ENCODE peak calls at places on chromosomes 5 and 9, in five cellular contexts. B is natural killer cell, W is SW480, Y is OCI-LY7, U is amniotic epithelial cell. J is an unnamed sample.

GRCh38 chr5:127002390-127002789 is 28.0 kb downstream of the MARCHF3 start:
- DNase-seq in B (no peak), W (no peak), Y (no peak), U (peak; percentile 67), J (no peak)

GRCh38 chr9:83582026-83582425 is 40.9 kb upstream of the IDNK start:
- DNase-seq in B (no peak), W (no peak), Y (no peak), U (peak; percentile 86), J (no peak)

GRCh38 chr5:96968074-96968473 is 32.2 kb downstream of the LNPEP start:
- DNase-seq in B (no peak), W (peak; percentile 80), Y (no peak), U (peak; percentile 49), J (no peak)

GRCh38 chr9:1057910-1058309 is 7.8 kb downstream of the DMRT2 start:
- DNase-seq in B (no peak), W (no peak), Y (no peak), U (no peak), J (no peak)

GRCh38 chr9:84325347-84325982 is 15.1 kb downstream of the SLC28A3 start:
- DNase-seq in B (no peak), W (no peak), Y (no peak), U (peak; percentile 79), J (no peak)

GRCh38 chr9:109463924-109464625 is 34.0 kb downstream of the PTPN3 start:
- DNase-seq in B (no peak), W (no peak), Y (no peak), U (peak; percentile 54), J (no peak)

GRCh38 chr5:154901276-154901675 is 36.7 kb downstream of the GEMIN5 start:
- DNase-seq in B (no peak), W (no peak), Y (no peak), U (no peak), J (no peak)

GRCh38 chr5:158175664-158176507 is 316.9 kb upstream of the CLINT1 start:
- DNase-seq in B (no peak), W (no peak), Y (no peak), U (no peak), J (no peak)

GRCh38 chr9:81397735-81398381 is 291.5 kb downstream of the TLE1 start:
- DNase-seq in B (no peak), W (no peak), Y (no peak), U (no peak), J (no peak)

GRCh38 chr5:173323121-173323798 is 5.0 kb downstream of the STC2 start:
- DNase-seq in B (no peak), W (no peak), Y (no peak), U (no peak), J (no peak)

GRCh38 chr9:14221558-14221957 is 92.4 kb downstream of the NFIB start:
- DNase-seq in B (no peak), W (peak; percentile 58), Y (no peak), U (peak; percentile 78), J (no peak)

GRCh38 chr9:114005371-114006154 is 72.5 kb downstream of the AMBP start:
- DNase-seq in B (peak; percentile 4), W (no peak), Y (no peak), U (no peak), J (no peak)

GRCh38 chr5:56829137-56829536 is 13.8 kb downstream of the MAP3K1 start:
- DNase-seq in B (no peak), W (peak; percentile 39), Y (no peak), U (no peak), J (no peak)

GRCh38 chr5:56610093-56610698 is 205.2 kb upstream of the MAP3K1 start:
- DNase-seq in B (no peak), W (no peak), Y (no peak), U (no peak), J (no peak)

GRCh38 chr5:150328458-150328857 is 25.8 kb upstream of the ARSI start:
- DNase-seq in B (no peak), W (no peak), Y (no peak), U (no peak), J (no peak)

GRCh38 chr5:107468286-107468685 is 202.5 kb downstream of the EFNA5 start:
- DNase-seq in B (no peak), W (no peak), Y (no peak), U (peak; percentile 77), J (no peak)

GRCh38 chr5:80069251-80069650 is 34.1 kb downstream of the THBS4 start:
- DNase-seq in B (no peak), W (no peak), Y (no peak), U (peak; percentile 11), J (no peak)

GRCh38 chr9:118230319-118230718 is 526.1 kb downstream of the TLR4 start:
- DNase-seq in B (no peak), W (no peak), Y (no peak), U (no peak), J (no peak)

GRCh38 chr5:130708744-130709143 is 456.3 kb downstream of the HINT1 start:
- DNase-seq in B (no peak), W (no peak), Y (no peak), U (peak; percentile 16), J (no peak)

GRCh38 chr9:95509851-95510529 is 6.8 kb downstream of the PTCH1 start:
- DNase-seq in B (no peak), W (no peak), Y (peak; percentile 18), U (no peak), J (no peak)

GRCh38 chr5:9524941-9525340 is 20.9 kb downstream of the SEMA5A start:
- DNase-seq in B (no peak), W (no peak), Y (no peak), U (no peak), J (no peak)

GRCh38 chr5:1110930-1111726 is 735 bp downstream of the SLC12A7 start:
- DNase-seq in B (peak; percentile 37), W (peak; percentile 24), Y (no peak), U (no peak), J (no peak)

GRCh38 chr9:133692364-133692985 is 45.7 kb downstream of the SARDH start:
- DNase-seq in B (no peak), W (no peak), Y (no peak), U (no peak), J (peak; percentile 67)

GRCh38 chr5:181232593-181232992 is 9.5 kb downstream of the TRIM41 start:
- DNase-seq in B (no peak), W (no peak), Y (no peak), U (no peak), J (peak; percentile 20)

GRCh38 chr9:6758418-6759113 is 793 bp downstream of the KDM4C start:
- DNase-seq in B (peak; percentile 56), W (peak; percentile 77), Y (peak; percentile 69), U (no peak), J (peak; percentile 89)

GRCh38 chr9:34701023-34701768 is 8.7 kb downstream of the CCL21 start:
- DNase-seq in B (peak; percentile 73), W (peak; percentile 62), Y (peak; percentile 18), U (peak; percentile 14), J (peak; percentile 61)

GRCh38 chr9:92668746-92669526 is 995 bp downstream of the IPPK start:
- DNase-seq in B (no peak), W (peak; percentile 62), Y (peak; percentile 27), U (peak; percentile 78), J (no peak)

GRCh38 chr5:72465601-72466563 is 41.3 kb downstream of the ZNF366 start:
- DNase-seq in B (no peak), W (no peak), Y (no peak), U (peak; percentile 77), J (no peak)

GRCh38 chr5:148005788-148006520 is 57.8 kb upstream of the SPINK5 start:
- DNase-seq in B (no peak), W (peak; percentile 26), Y (peak; percentile 8), U (peak; percentile 2), J (no peak)

GRCh38 chr5:53151713-53152458 is 42.3 kb upstream of the MOCS2 start:
- DNase-seq in B (no peak), W (no peak), Y (no peak), U (peak; percentile 81), J (no peak)